ENCODE peak calls at places on chromosomes 16 and 17, in four cellular contexts. One of them, this sample, is unnamed.

GRCh38 chr16:83345846-83346245 is 461.9 kb upstream of the HSBP1 start:
- DNase-seq in memory B cell: no peak
- DNase-seq in stimulated activated CD4-positive, alpha-beta T cell treated with anti-CD3 and anti-CD28 coated beads, Interleukin-2, amount 100 ng/mL, for 24 hours: no peak
- DNase-seq in dorsolateral prefrontal cortex: no peak
- DNase-seq in this sample: no peak

GRCh38 chr16:59878479-59878878 is 1144.4 kb upstream of the GOT2 start:
- DNase-seq in dorsolateral prefrontal cortex: no peak
- DNase-seq in stimulated activated CD4-positive, alpha-beta T cell treated with anti-CD3 and anti-CD28 coated beads, Interleukin-2, amount 100 ng/mL, for 24 hours: no peak
- DNase-seq in memory B cell: no peak
- DNase-seq in this sample: no peak

GRCh38 chr16:87538594-87538993 is 45.8 kb upstream of the ZCCHC14 start:
- DNase-seq in dorsolateral prefrontal cortex: no peak
- DNase-seq in memory B cell: no peak
- DNase-seq in stimulated activated CD4-positive, alpha-beta T cell treated with anti-CD3 and anti-CD28 coated beads, Interleukin-2, amount 100 ng/mL, for 24 hours: no peak
- DNase-seq in this sample: no peak

GRCh38 chr17:8318536-8318935 is 8.5 kb downstream of the ARHGEF15 start:
- DNase-seq in dorsolateral prefrontal cortex: no peak
- DNase-seq in stimulated activated CD4-positive, alpha-beta T cell treated with anti-CD3 and anti-CD28 coated beads, Interleukin-2, amount 100 ng/mL, for 24 hours: no peak
- DNase-seq in memory B cell: no peak
- DNase-seq in this sample: no peak

GRCh38 chr16:67393111-67393789 is at the start of gene TPPP3:
- DNase-seq in memory B cell: no peak
- DNase-seq in stimulated activated CD4-positive, alpha-beta T cell treated with anti-CD3 and anti-CD28 coated beads, Interleukin-2, amount 100 ng/mL, for 24 hours: peak
- DNase-seq in dorsolateral prefrontal cortex: peak
- DNase-seq in this sample: no peak

GRCh38 chr17:46876353-46876887 is 25.0 kb downstream of the WNT9B start:
- DNase-seq in stimulated activated CD4-positive, alpha-beta T cell treated with anti-CD3 and anti-CD28 coated beads, Interleukin-2, amount 100 ng/mL, for 24 hours: no peak
- DNase-seq in memory B cell: no peak
- DNase-seq in dorsolateral prefrontal cortex: no peak
- DNase-seq in this sample: no peak

GRCh38 chr16:66365588-66365987 is 903 bp upstream of the CDH5 start:
- DNase-seq in dorsolateral prefrontal cortex: no peak
- DNase-seq in stimulated activated CD4-positive, alpha-beta T cell treated with anti-CD3 and anti-CD28 coated beads, Interleukin-2, amount 100 ng/mL, for 24 hours: no peak
- DNase-seq in memory B cell: no peak
- DNase-seq in this sample: no peak

GRCh38 chr17:74840989-74841666 is 18.6 kb downstream of the GRIN2C start:
- DNase-seq in stimulated activated CD4-positive, alpha-beta T cell treated with anti-CD3 and anti-CD28 coated beads, Interleukin-2, amount 100 ng/mL, for 24 hours: no peak
- DNase-seq in memory B cell: no peak
- DNase-seq in dorsolateral prefrontal cortex: peak
- DNase-seq in this sample: peak

GRCh38 chr16:81841709-81842108 is 62.6 kb downstream of the PLCG2 start:
- DNase-seq in dorsolateral prefrontal cortex: no peak
- DNase-seq in stimulated activated CD4-positive, alpha-beta T cell treated with anti-CD3 and anti-CD28 coated beads, Interleukin-2, amount 100 ng/mL, for 24 hours: no peak
- DNase-seq in memory B cell: no peak
- DNase-seq in this sample: no peak

GRCh38 chr17:8991514-8992285 is 26.2 kb upstream of the PIK3R5 start:
- DNase-seq in memory B cell: peak
- DNase-seq in dorsolateral prefrontal cortex: no peak
- DNase-seq in stimulated activated CD4-positive, alpha-beta T cell treated with anti-CD3 and anti-CD28 coated beads, Interleukin-2, amount 100 ng/mL, for 24 hours: peak
- DNase-seq in this sample: peak

GRCh38 chr16:66516172-66516807 is 33.6 kb downstream of the TK2 start:
- DNase-seq in dorsolateral prefrontal cortex: no peak
- DNase-seq in memory B cell: no peak
- DNase-seq in stimulated activated CD4-positive, alpha-beta T cell treated with anti-CD3 and anti-CD28 coated beads, Interleukin-2, amount 100 ng/mL, for 24 hours: no peak
- DNase-seq in this sample: peak

GRCh38 chr17:63402808-63403207 is 43.3 kb downstream of the CYB561 start:
- DNase-seq in dorsolateral prefrontal cortex: no peak
- DNase-seq in stimulated activated CD4-positive, alpha-beta T cell treated with anti-CD3 and anti-CD28 coated beads, Interleukin-2, amount 100 ng/mL, for 24 hours: no peak
- DNase-seq in memory B cell: no peak
- DNase-seq in this sample: no peak

GRCh38 chr16:64711026-64711425 is 410.8 kb downstream of the CDH11 start:
- DNase-seq in stimulated activated CD4-positive, alpha-beta T cell treated with anti-CD3 and anti-CD28 coated beads, Interleukin-2, amount 100 ng/mL, for 24 hours: no peak
- DNase-seq in dorsolateral prefrontal cortex: no peak
- DNase-seq in memory B cell: no peak
- DNase-seq in this sample: no peak

GRCh38 chr16:70157105-70157476 is 16.5 kb upstream of the CLEC18C start:
- DNase-seq in dorsolateral prefrontal cortex: no peak
- DNase-seq in memory B cell: no peak
- DNase-seq in stimulated activated CD4-positive, alpha-beta T cell treated with anti-CD3 and anti-CD28 coated beads, Interleukin-2, amount 100 ng/mL, for 24 hours: no peak
- DNase-seq in this sample: no peak